ENCODE peak calls at places on chromosomes 5 and 9, in nine cellular contexts. One of them, this sample, is unnamed.

GRCh38 chr5:93607367-93608258 is 24.6 kb downstream of the NR2F1 start:
- DNase-seq in mucosa of descending colon: peak
- DNase-seq in endothelial cell: no peak
- DNase-seq in left lung: no peak
- DNase-seq in A549: peak
- DNase-seq in left ventricle myocardium inferior: no peak
- DNase-seq in GM19239: no peak
- DNase-seq in Caki2: peak
- DNase-seq in posterior cingulate gyrus: no peak
- DNase-seq in this sample: no peak

GRCh38 chr5:164000819-164001218 is 495.4 kb downstream of the MAT2B start:
- DNase-seq in mucosa of descending colon: no peak
- DNase-seq in endothelial cell: no peak
- DNase-seq in left lung: no peak
- DNase-seq in A549: no peak
- DNase-seq in left ventricle myocardium inferior: no peak
- DNase-seq in GM19239: no peak
- DNase-seq in Caki2: no peak
- DNase-seq in posterior cingulate gyrus: no peak
- DNase-seq in this sample: no peak

GRCh38 chr5:58543723-58544122 is 39.2 kb upstream of the RAB3C start:
- DNase-seq in mucosa of descending colon: no peak
- DNase-seq in endothelial cell: no peak
- DNase-seq in left lung: no peak
- DNase-seq in A549: no peak
- DNase-seq in left ventricle myocardium inferior: no peak
- DNase-seq in GM19239: no peak
- DNase-seq in Caki2: peak
- DNase-seq in posterior cingulate gyrus: no peak
- DNase-seq in this sample: no peak

GRCh38 chr5:144309265-144309664 is 138.6 kb downstream of the KCTD16 start:
- DNase-seq in mucosa of descending colon: no peak
- DNase-seq in endothelial cell: no peak
- DNase-seq in left lung: no peak
- DNase-seq in A549: no peak
- DNase-seq in left ventricle myocardium inferior: no peak
- DNase-seq in GM19239: no peak
- DNase-seq in Caki2: peak
- DNase-seq in posterior cingulate gyrus: no peak
- DNase-seq in this sample: no peak

GRCh38 chr9:68780735-68781134 is 75.7 kb downstream of the PIP5K1B start:
- DNase-seq in mucosa of descending colon: peak
- DNase-seq in endothelial cell: no peak
- DNase-seq in left lung: no peak
- DNase-seq in A549: no peak
- DNase-seq in left ventricle myocardium inferior: no peak
- DNase-seq in GM19239: no peak
- DNase-seq in Caki2: peak
- DNase-seq in posterior cingulate gyrus: no peak
- DNase-seq in this sample: no peak

GRCh38 chr5:150341331-150341730 is 16.2 kb upstream of the TCOF1 start:
- DNase-seq in mucosa of descending colon: no peak
- DNase-seq in endothelial cell: no peak
- DNase-seq in left lung: no peak
- DNase-seq in A549: no peak
- DNase-seq in left ventricle myocardium inferior: no peak
- DNase-seq in GM19239: no peak
- DNase-seq in Caki2: no peak
- DNase-seq in posterior cingulate gyrus: no peak
- DNase-seq in this sample: no peak

GRCh38 chr9:87469833-87470465 is 27.7 kb upstream of the DAPK1 start:
- DNase-seq in mucosa of descending colon: no peak
- DNase-seq in endothelial cell: no peak
- DNase-seq in left lung: no peak
- DNase-seq in A549: no peak
- DNase-seq in left ventricle myocardium inferior: no peak
- DNase-seq in GM19239: no peak
- DNase-seq in Caki2: no peak
- DNase-seq in posterior cingulate gyrus: no peak
- DNase-seq in this sample: no peak

GRCh38 chr9:12774861-12775367 is at the start of gene LURAP1L:
- DNase-seq in mucosa of descending colon: peak
- DNase-seq in endothelial cell: peak
- DNase-seq in left lung: no peak
- DNase-seq in A549: peak
- DNase-seq in left ventricle myocardium inferior: peak
- DNase-seq in GM19239: no peak
- DNase-seq in Caki2: peak
- DNase-seq in posterior cingulate gyrus: peak
- DNase-seq in this sample: peak

GRCh38 chr5:125140855-125141254 is 394.4 kb upstream of the ZNF608 start:
- DNase-seq in mucosa of descending colon: peak
- DNase-seq in endothelial cell: no peak
- DNase-seq in left lung: no peak
- DNase-seq in A549: no peak
- DNase-seq in left ventricle myocardium inferior: no peak
- DNase-seq in GM19239: no peak
- DNase-seq in Caki2: no peak
- DNase-seq in posterior cingulate gyrus: no peak
- DNase-seq in this sample: no peak